ENCODE peak calls at places on chromosomes 7 and 10, in seven cellular contexts. O, E, S, K, J, G and L are unnamed samples.

GRCh38 chr10:100000109-100000502 is 9.6 kb downstream of the DNMBP start:
- DNase-seq in G (no peak), S (no peak), J (no peak), E (no peak), K (no peak), O (no peak), L (no peak)

GRCh38 chr7:156639426-156640256 is 933 bp upstream of the RNF32 start:
- DNase-seq in J (peak), O (no peak), E (no peak), S (no peak), K (no peak), G (no peak), L (no peak)

GRCh38 chr7:28405662-28406061 is 6.7 kb upstream of the CREB5 start:
- DNase-seq in E (peak), S (no peak), O (peak), G (no peak), K (no peak), J (no peak), L (no peak)

GRCh38 chr10:43044444-43045245 is 32.2 kb upstream of the RET start:
- DNase-seq in J (no peak), O (no peak), S (no peak), K (no peak), E (no peak), G (no peak), L (no peak)

GRCh38 chr7:21911341-21911875 is 34.3 kb downstream of the CDCA7L start:
- DNase-seq in S (peak), O (no peak), E (peak), K (no peak), G (no peak), J (no peak), L (no peak)

GRCh38 chr10:59354434-59354833 is 7.9 kb downstream of the FAM13C start:
- DNase-seq in S (no peak), K (no peak), G (no peak), J (no peak), O (no peak), E (no peak), L (no peak)

GRCh38 chr10:123636598-123637325 is 29.4 kb upstream of the GPR26 start:
- DNase-seq in G (no peak), E (peak), K (no peak), S (no peak), J (no peak), O (no peak), L (no peak)

GRCh38 chr7:128404143-128404681 is 5.6 kb downstream of the IMPDH1 start:
- DNase-seq in S (no peak), J (no peak), O (no peak), E (no peak), G (no peak), K (no peak), L (no peak)

GRCh38 chr7:96689414-96689813 is 20.2 kb downstream of the SEM1 start:
- DNase-seq in S (no peak), K (no peak), E (no peak), G (no peak), J (no peak), O (no peak), L (no peak)

GRCh38 chr7:65976659-65977196 is 5.3 kb downstream of the GUSB start:
- DNase-seq in S (no peak), O (no peak), J (no peak), E (no peak), K (no peak), G (no peak), L (no peak)

GRCh38 chr10:15123749-15124184 is 26.6 kb downstream of the RPP38 start:
- DNase-seq in G (no peak), S (peak), K (no peak), J (no peak), O (no peak), E (peak), L (no peak)

GRCh38 chr7:85833071-85833470 is 646.2 kb upstream of the SEMA3D start:
- DNase-seq in G (no peak), J (no peak), E (no peak), S (peak), K (no peak), O (no peak), L (no peak)